ENCODE peak calls at places on chromosomes 16 and 17, in seven cellular contexts. One of them, this sample, is unnamed.

GRCh38 chr16:79697562-79698112 is 97.1 kb upstream of the MAF start:
- DNase-seq in PC-3: no peak
- DNase-seq in heart right ventricle: no peak
- DNase-seq in keratinocyte: no peak
- DNase-seq in naive thymus-derived CD4-positive, alpha-beta T cell: no peak
- DNase-seq in CD8-positive, alpha-beta T cell: no peak
- DNase-seq in thoracic aorta: no peak
- DNase-seq in this sample: no peak

GRCh38 chr16:66935319-66936011 is at the start of gene CES2:
- DNase-seq in PC-3: peak; percentile 62
- DNase-seq in heart right ventricle: peak; percentile 49
- DNase-seq in keratinocyte: peak; percentile 57
- DNase-seq in naive thymus-derived CD4-positive, alpha-beta T cell: no peak
- DNase-seq in CD8-positive, alpha-beta T cell: no peak
- DNase-seq in thoracic aorta: no peak
- DNase-seq in this sample: peak; percentile 84

GRCh38 chr17:62737513-62737912 is 70.6 kb downstream of the MARCHF10 start:
- DNase-seq in PC-3: no peak
- DNase-seq in heart right ventricle: no peak
- DNase-seq in keratinocyte: no peak
- DNase-seq in naive thymus-derived CD4-positive, alpha-beta T cell: no peak
- DNase-seq in CD8-positive, alpha-beta T cell: no peak
- DNase-seq in thoracic aorta: no peak
- DNase-seq in this sample: no peak

GRCh38 chr17:66848496-66848895 is 13.6 kb downstream of the CACNG5 start:
- DNase-seq in PC-3: no peak
- DNase-seq in heart right ventricle: no peak
- DNase-seq in keratinocyte: no peak
- DNase-seq in naive thymus-derived CD4-positive, alpha-beta T cell: no peak
- DNase-seq in CD8-positive, alpha-beta T cell: no peak
- DNase-seq in thoracic aorta: no peak
- DNase-seq in this sample: no peak

GRCh38 chr17:44257815-44258750 is 9.9 kb downstream of the SLC4A1 start:
- DNase-seq in PC-3: no peak
- DNase-seq in heart right ventricle: no peak
- DNase-seq in keratinocyte: no peak
- DNase-seq in naive thymus-derived CD4-positive, alpha-beta T cell: no peak
- DNase-seq in CD8-positive, alpha-beta T cell: no peak
- DNase-seq in thoracic aorta: no peak
- DNase-seq in this sample: peak; percentile 22

GRCh38 chr16:20884240-20884556 is 16.0 kb downstream of the DCUN1D3 start:
- DNase-seq in PC-3: peak; percentile 51
- DNase-seq in heart right ventricle: no peak
- DNase-seq in keratinocyte: no peak
- DNase-seq in naive thymus-derived CD4-positive, alpha-beta T cell: no peak
- DNase-seq in CD8-positive, alpha-beta T cell: no peak
- DNase-seq in thoracic aorta: no peak
- DNase-seq in this sample: no peak

GRCh38 chr17:65345261-65346060 is 208.3 kb downstream of the RGS9 start:
- DNase-seq in PC-3: no peak
- DNase-seq in heart right ventricle: no peak
- DNase-seq in keratinocyte: no peak
- DNase-seq in naive thymus-derived CD4-positive, alpha-beta T cell: no peak
- DNase-seq in CD8-positive, alpha-beta T cell: no peak
- DNase-seq in thoracic aorta: no peak
- DNase-seq in this sample: no peak

GRCh38 chr17:55320594-55321506 is 56.1 kb downstream of the HLF start:
- DNase-seq in PC-3: no peak
- DNase-seq in heart right ventricle: no peak
- DNase-seq in keratinocyte: no peak
- DNase-seq in naive thymus-derived CD4-positive, alpha-beta T cell: no peak
- DNase-seq in CD8-positive, alpha-beta T cell: no peak
- DNase-seq in thoracic aorta: peak; percentile 43
- DNase-seq in this sample: no peak

GRCh38 chr17:79093270-79093669 is 18.6 kb downstream of the ENGASE start:
- DNase-seq in PC-3: peak; percentile 15
- DNase-seq in heart right ventricle: no peak
- DNase-seq in keratinocyte: no peak
- DNase-seq in naive thymus-derived CD4-positive, alpha-beta T cell: no peak
- DNase-seq in CD8-positive, alpha-beta T cell: no peak
- DNase-seq in thoracic aorta: no peak
- DNase-seq in this sample: no peak

GRCh38 chr17:67479119-67479517 is 102.0 kb downstream of the PITPNC1 start:
- DNase-seq in PC-3: no peak
- DNase-seq in heart right ventricle: no peak
- DNase-seq in keratinocyte: no peak
- DNase-seq in naive thymus-derived CD4-positive, alpha-beta T cell: no peak
- DNase-seq in CD8-positive, alpha-beta T cell: no peak
- DNase-seq in thoracic aorta: no peak
- DNase-seq in this sample: no peak

GRCh38 chr16:9090101-9090959 is 1.1 kb upstream of the HAPSTR1 start:
- DNase-seq in PC-3: peak; percentile 12
- DNase-seq in heart right ventricle: peak; percentile 36
- DNase-seq in keratinocyte: no peak
- DNase-seq in naive thymus-derived CD4-positive, alpha-beta T cell: peak; percentile 27
- DNase-seq in CD8-positive, alpha-beta T cell: peak; percentile 8
- DNase-seq in thoracic aorta: no peak
- DNase-seq in this sample: peak; percentile 41

GRCh38 chr17:1643999-1644492 is 1.5 kb downstream of the SCARF1 start:
- DNase-seq in PC-3: no peak
- DNase-seq in heart right ventricle: no peak
- DNase-seq in keratinocyte: no peak
- DNase-seq in naive thymus-derived CD4-positive, alpha-beta T cell: no peak
- DNase-seq in CD8-positive, alpha-beta T cell: no peak
- DNase-seq in thoracic aorta: no peak
- DNase-seq in this sample: peak; percentile 88

GRCh38 chr17:1646199-1646875 is 805 bp upstream of the SCARF1 start:
- DNase-seq in PC-3: no peak
- DNase-seq in heart right ventricle: no peak
- DNase-seq in keratinocyte: no peak
- DNase-seq in naive thymus-derived CD4-positive, alpha-beta T cell: no peak
- DNase-seq in CD8-positive, alpha-beta T cell: no peak
- DNase-seq in thoracic aorta: no peak
- DNase-seq in this sample: no peak

GRCh38 chr17:1645207-1646171 is at the start of gene SCARF1:
- DNase-seq in PC-3: no peak
- DNase-seq in heart right ventricle: peak; percentile 89
- DNase-seq in keratinocyte: no peak
- DNase-seq in naive thymus-derived CD4-positive, alpha-beta T cell: no peak
- DNase-seq in CD8-positive, alpha-beta T cell: no peak
- DNase-seq in thoracic aorta: no peak
- DNase-seq in this sample: peak; percentile 32

GRCh38 chr17:1643293-1643998 is 2.1 kb downstream of the SCARF1 start:
- DNase-seq in PC-3: peak; percentile 68
- DNase-seq in heart right ventricle: no peak
- DNase-seq in keratinocyte: no peak
- DNase-seq in naive thymus-derived CD4-positive, alpha-beta T cell: peak; percentile 64
- DNase-seq in CD8-positive, alpha-beta T cell: peak; percentile 54
- DNase-seq in thoracic aorta: no peak
- DNase-seq in this sample: peak; percentile 91

DNA sequence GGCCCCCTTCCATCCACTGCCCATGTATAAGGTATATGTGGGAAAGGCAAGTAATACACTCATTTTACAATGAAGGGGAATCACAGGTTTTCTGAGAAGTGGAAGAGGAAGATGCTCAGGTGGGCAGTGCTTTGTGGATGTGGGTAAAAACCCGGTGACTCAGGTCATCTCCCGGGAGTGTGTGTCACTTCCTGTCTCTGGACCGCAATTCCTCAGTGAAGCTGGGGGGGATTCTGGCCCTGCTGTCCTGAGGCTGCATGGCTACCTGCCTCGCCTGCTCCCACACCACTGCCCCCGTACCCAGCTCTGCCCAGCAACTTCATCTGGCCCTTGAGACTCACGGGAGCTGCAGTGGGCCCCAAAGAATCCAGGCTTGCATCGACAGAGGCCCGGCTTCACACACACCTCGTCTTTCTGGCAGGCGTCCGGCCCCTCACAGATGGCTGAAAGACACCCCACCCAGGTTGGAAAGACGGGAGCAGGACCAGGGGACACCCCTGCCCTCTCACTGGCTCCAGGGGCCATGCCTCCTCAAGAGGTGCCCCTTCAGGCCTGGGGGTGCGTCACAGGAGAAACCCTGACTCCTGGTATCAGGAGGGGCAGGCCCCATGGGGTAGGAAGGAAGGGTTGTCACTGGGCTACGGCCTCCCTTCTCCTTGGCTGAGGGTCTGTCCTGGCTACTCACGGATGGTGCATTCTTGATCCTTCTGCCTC is 882 bp downstream of the SCARF1 start:
- DNase-seq in PC-3: peak; percentile 55
- DNase-seq in heart right ventricle: peak; percentile 49
- DNase-seq in keratinocyte: no peak
- DNase-seq in naive thymus-derived CD4-positive, alpha-beta T cell: no peak
- DNase-seq in CD8-positive, alpha-beta T cell: no peak
- DNase-seq in thoracic aorta: no peak
- DNase-seq in this sample: no peak
- H3K4me3 ChIP-seq in PC-3: no peak overlapping the region
- H3K4me3 ChIP-seq in heart right ventricle: peak overlapping the region; percentile 54
- H3K4me3 ChIP-seq in keratinocyte: no peak overlapping the region
- H3K4me3 ChIP-seq in naive thymus-derived CD4-positive, alpha-beta T cell: no peak overlapping the region
- H3K4me3 ChIP-seq in CD8-positive, alpha-beta T cell: peak overlapping the region; percentile 71
- H3K4me3 ChIP-seq in thoracic aorta: peak overlapping the region; percentile 73
- H3K4me3 ChIP-seq in this sample: no peak overlapping the region

GRCh38 chr17:17492085-17492484 is 4.1 kb downstream of the RASD1 start:
- DNase-seq in PC-3: no peak
- DNase-seq in heart right ventricle: no peak
- DNase-seq in keratinocyte: no peak
- DNase-seq in naive thymus-derived CD4-positive, alpha-beta T cell: no peak
- DNase-seq in CD8-positive, alpha-beta T cell: no peak
- DNase-seq in thoracic aorta: no peak
- DNase-seq in this sample: no peak

GRCh38 chr17:17493986-17494466 is 2.2 kb downstream of the RASD1 start:
- DNase-seq in PC-3: no peak
- DNase-seq in heart right ventricle: no peak
- DNase-seq in keratinocyte: no peak
- DNase-seq in naive thymus-derived CD4-positive, alpha-beta T cell: no peak
- DNase-seq in CD8-positive, alpha-beta T cell: no peak
- DNase-seq in thoracic aorta: no peak
- DNase-seq in this sample: no peak

GRCh38 chr17:17494499-17495447 is 1.4 kb downstream of the RASD1 start:
- DNase-seq in PC-3: peak; percentile 60
- DNase-seq in heart right ventricle: peak; percentile 45
- DNase-seq in keratinocyte: no peak
- DNase-seq in naive thymus-derived CD4-positive, alpha-beta T cell: peak; percentile 10
- DNase-seq in CD8-positive, alpha-beta T cell: no peak
- DNase-seq in thoracic aorta: no peak
- DNase-seq in this sample: peak; percentile 61

GRCh38 chr17:17492562-17492961 is 3.6 kb downstream of the RASD1 start:
- DNase-seq in PC-3: no peak
- DNase-seq in heart right ventricle: no peak
- DNase-seq in keratinocyte: no peak
- DNase-seq in naive thymus-derived CD4-positive, alpha-beta T cell: no peak
- DNase-seq in CD8-positive, alpha-beta T cell: no peak
- DNase-seq in thoracic aorta: no peak
- DNase-seq in this sample: no peak

GRCh38 chr17:17493249-17493985 is 2.8 kb downstream of the RASD1 start:
- DNase-seq in PC-3: peak; percentile 31
- DNase-seq in heart right ventricle: peak; percentile 36
- DNase-seq in keratinocyte: no peak
- DNase-seq in naive thymus-derived CD4-positive, alpha-beta T cell: no peak
- DNase-seq in CD8-positive, alpha-beta T cell: no peak
- DNase-seq in thoracic aorta: no peak
- DNase-seq in this sample: peak; percentile 65
- H3K4me3 ChIP-seq in PC-3: no peak overlapping the region
- H3K4me3 ChIP-seq in heart right ventricle: no peak overlapping the region
- H3K4me3 ChIP-seq in keratinocyte: no peak overlapping the region
- H3K4me3 ChIP-seq in naive thymus-derived CD4-positive, alpha-beta T cell: no peak overlapping the region
- H3K4me3 ChIP-seq in CD8-positive, alpha-beta T cell: no peak overlapping the region
- H3K4me3 ChIP-seq in thoracic aorta: no peak overlapping the region
- H3K4me3 ChIP-seq in this sample: no peak overlapping the region

GRCh38 chr17:39664581-39665561 is at the start of gene TCAP:
- DNase-seq in PC-3: no peak
- DNase-seq in heart right ventricle: peak; percentile 75
- DNase-seq in keratinocyte: no peak
- DNase-seq in naive thymus-derived CD4-positive, alpha-beta T cell: no peak
- DNase-seq in CD8-positive, alpha-beta T cell: no peak
- DNase-seq in thoracic aorta: no peak
- DNase-seq in this sample: no peak

GRCh38 chr17:39663340-39663687 is 1.8 kb upstream of the TCAP start:
- DNase-seq in PC-3: no peak
- DNase-seq in heart right ventricle: no peak
- DNase-seq in keratinocyte: no peak
- DNase-seq in naive thymus-derived CD4-positive, alpha-beta T cell: no peak
- DNase-seq in CD8-positive, alpha-beta T cell: no peak
- DNase-seq in thoracic aorta: no peak
- DNase-seq in this sample: no peak

GRCh38 chr17:39662551-39663339 is 2.4 kb upstream of the TCAP start:
- DNase-seq in PC-3: no peak
- DNase-seq in heart right ventricle: no peak
- DNase-seq in keratinocyte: no peak
- DNase-seq in naive thymus-derived CD4-positive, alpha-beta T cell: no peak
- DNase-seq in CD8-positive, alpha-beta T cell: no peak
- DNase-seq in thoracic aorta: no peak
- DNase-seq in this sample: peak; percentile 67

GRCh38 chr17:39665642-39666221 is 583 bp downstream of the TCAP start:
- DNase-seq in PC-3: peak; percentile 50
- DNase-seq in heart right ventricle: no peak
- DNase-seq in keratinocyte: no peak
- DNase-seq in naive thymus-derived CD4-positive, alpha-beta T cell: no peak
- DNase-seq in CD8-positive, alpha-beta T cell: no peak
- DNase-seq in thoracic aorta: no peak
- DNase-seq in this sample: peak; percentile 41

GRCh38 chr17:39663688-39664580 is 1.2 kb upstream of the TCAP start:
- DNase-seq in PC-3: no peak
- DNase-seq in heart right ventricle: no peak
- DNase-seq in keratinocyte: no peak
- DNase-seq in naive thymus-derived CD4-positive, alpha-beta T cell: no peak
- DNase-seq in CD8-positive, alpha-beta T cell: no peak
- DNase-seq in thoracic aorta: no peak
- DNase-seq in this sample: no peak
- H3K4me3 ChIP-seq in PC-3: no peak overlapping the region
- H3K4me3 ChIP-seq in heart right ventricle: peak overlapping the region; percentile 69
- H3K4me3 ChIP-seq in keratinocyte: no peak overlapping the region
- H3K4me3 ChIP-seq in naive thymus-derived CD4-positive, alpha-beta T cell: no peak overlapping the region
- H3K4me3 ChIP-seq in CD8-positive, alpha-beta T cell: no peak overlapping the region
- H3K4me3 ChIP-seq in thoracic aorta: no peak overlapping the region
- H3K4me3 ChIP-seq in this sample: no peak overlapping the region

DNA sequence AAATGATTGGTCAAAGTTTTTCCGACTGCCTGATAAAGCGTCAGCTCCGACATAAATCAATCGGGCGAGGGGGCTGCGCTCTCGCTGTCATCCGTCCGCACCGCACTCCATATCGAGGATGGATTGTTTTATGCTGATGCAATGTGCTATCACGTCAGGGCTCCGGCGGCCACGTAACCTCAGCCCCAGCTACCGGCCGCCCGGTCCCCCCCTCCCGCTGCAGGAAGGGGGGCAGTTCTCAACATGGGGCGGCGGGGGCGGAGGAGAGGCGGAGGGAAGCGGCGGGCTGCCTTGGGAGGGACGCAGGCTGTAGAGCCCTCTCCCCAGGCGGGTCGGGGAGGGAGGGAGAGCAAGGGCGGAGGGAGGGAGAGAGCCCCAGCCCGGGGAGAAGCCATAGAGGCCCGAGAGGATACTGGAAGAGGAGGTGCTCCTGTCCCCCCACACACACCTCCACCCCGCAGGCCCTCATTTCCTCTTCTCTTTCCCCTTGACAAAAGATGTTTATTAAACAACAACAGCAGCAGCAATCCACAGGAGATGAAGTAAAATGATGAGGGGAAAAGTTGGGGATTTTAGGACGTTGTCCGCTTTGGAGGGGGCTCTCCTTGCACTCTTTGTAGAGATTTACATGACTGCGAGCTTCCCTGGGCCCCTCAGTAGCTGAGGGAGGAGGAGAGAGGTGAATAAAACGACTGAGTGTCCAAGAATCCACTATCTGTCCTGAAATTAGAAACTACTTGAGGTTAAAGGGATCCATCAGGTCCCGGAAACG is 498 bp upstream of the HOXB9 start:
- DNase-seq in PC-3: peak; percentile 65
- DNase-seq in heart right ventricle: no peak
- DNase-seq in keratinocyte: no peak
- DNase-seq in naive thymus-derived CD4-positive, alpha-beta T cell: no peak
- DNase-seq in CD8-positive, alpha-beta T cell: no peak
- DNase-seq in thoracic aorta: no peak
- DNase-seq in this sample: no peak
- H3K4me3 ChIP-seq in PC-3: peak overlapping the region; percentile 70
- H3K4me3 ChIP-seq in heart right ventricle: no peak overlapping the region
- H3K4me3 ChIP-seq in keratinocyte: no peak overlapping the region
- H3K4me3 ChIP-seq in naive thymus-derived CD4-positive, alpha-beta T cell: peak overlapping the region; percentile 33
- H3K4me3 ChIP-seq in CD8-positive, alpha-beta T cell: peak overlapping the region; percentile 17
- H3K4me3 ChIP-seq in thoracic aorta: peak overlapping the region; percentile 62
- H3K4me3 ChIP-seq in this sample: no peak overlapping the region

This sample was measured in thyroid gland.